ENCODE peak calls at places on chromosomes 6 and 20, in eight cellular contexts. Q, O, W, J, S, F, D and G are unnamed samples.

GRCh38 chr20:31632503-31633338 is 5.0 kb upstream of the COX4I2 start:
- DNase-seq in Q (no peak), O (no peak), W (peak; percentile 27), J (no peak), S (no peak), F (no peak), D (no peak), G (no peak)

GRCh38 chr6:63802606-63803206 is 167.1 kb downstream of the PHF3 start:
- DNase-seq in Q (no peak), O (no peak), W (no peak), J (no peak), S (peak; percentile 2), F (no peak), D (no peak), G (no peak)

GRCh38 chr6:156423075-156423474 is 354.1 kb upstream of the ARID1B start:
- DNase-seq in Q (no peak), O (no peak), W (no peak), J (no peak), S (no peak), F (no peak), D (no peak), G (no peak)

GRCh38 chr20:17614812-17615644 is 45.2 kb downstream of the DSTN start:
- DNase-seq in Q (no peak), O (peak; percentile 59), W (no peak), J (no peak), S (no peak), F (no peak), D (no peak), G (no peak)

GRCh38 chr20:35355372-35355771 is 56.4 kb downstream of the UQCC1 start:
- DNase-seq in Q (no peak), O (no peak), W (no peak), J (no peak), S (no peak), F (no peak), D (no peak), G (no peak)

GRCh38 chr6:128600397-128600951 is 80.1 kb upstream of the PTPRK start:
- DNase-seq in Q (no peak), O (no peak), W (no peak), J (no peak), S (peak; percentile 44), F (no peak), D (no peak), G (no peak)

GRCh38 chr6:80454661-80455365 is 348.3 kb downstream of the BCKDHB start:
- DNase-seq in Q (no peak), O (no peak), W (no peak), J (no peak), S (no peak), F (no peak), D (no peak), G (no peak)

GRCh38 chr6:45116714-45117410 is 211.3 kb upstream of the RUNX2 start:
- DNase-seq in Q (no peak), O (no peak), W (no peak), J (no peak), S (no peak), F (no peak), D (no peak), G (no peak)

GRCh38 chr6:116877743-116878142 is 701 bp downstream of the RFX6 start:
- DNase-seq in Q (no peak), O (no peak), W (no peak), J (no peak), S (no peak), F (no peak), D (no peak), G (no peak)

GRCh38 chr20:40279390-40279789 is 409.6 kb downstream of the MAFB start:
- DNase-seq in Q (no peak), O (peak; percentile 61), W (peak; percentile 42), J (no peak), S (no peak), F (no peak), D (no peak), G (no peak)

GRCh38 chr6:141139461-141139860 is 993.3 kb upstream of the GJE1 start:
- DNase-seq in Q (no peak), O (no peak), W (no peak), J (no peak), S (no peak), F (no peak), D (no peak), G (no peak)

GRCh38 chr6:156731436-156731835 is 45.7 kb upstream of the ARID1B start:
- DNase-seq in Q (no peak), O (no peak), W (no peak), J (no peak), S (peak; percentile 10), F (no peak), D (no peak), G (no peak)

GRCh38 chr6:155261146-155261900 is 2.5 kb upstream of the CLDN20 start:
- DNase-seq in Q (no peak), O (no peak), W (no peak), J (no peak), S (no peak), F (no peak), D (no peak), G (no peak)

GRCh38 chr20:50093240-50093639 is 19.7 kb downstream of the UBE2V1 start:
- DNase-seq in Q (no peak), O (no peak), W (no peak), J (no peak), S (no peak), F (no peak), D (no peak), G (no peak)

GRCh38 chr6:31952140-31952805 is 6.4 kb downstream of the CFB start:
- DNase-seq in Q (peak; percentile 79), O (peak; percentile 80), W (peak; percentile 82), J (peak; percentile 8), S (no peak), F (peak; percentile 76), D (no peak), G (peak; percentile 74)

GRCh38 chr6:36623547-36624459 is 29.6 kb downstream of the SRSF3 start:
- DNase-seq in Q (peak; percentile 66), O (peak; percentile 87), W (peak; percentile 91), J (peak; percentile 87), S (peak; percentile 87), F (peak; percentile 85), D (peak; percentile 60), G (peak; percentile 90)

GRCh38 chr6:37523412-37523811 is 23.7 kb upstream of the CCDC167 start:
- DNase-seq in Q (no peak), O (no peak), W (no peak), J (no peak), S (no peak), F (no peak), D (no peak), G (no peak)